ENCODE peak calls at places on chromosomes 16 and 17, in five cellular contexts. F, X, I, W and Y are unnamed samples.

GRCh38 chr17:4540224-4541040 is 14.8 kb downstream of the MYBBP1A start:
- DNase-seq in F (no peak), X (no peak), I (no peak), W (peak; percentile 33), Y (no peak)

GRCh38 chr16:64745275-64745674 is 376.6 kb downstream of the CDH11 start:
- DNase-seq in F (no peak), X (no peak), I (no peak), W (no peak), Y (no peak)

GRCh38 chr16:55466209-55466608 is 12.8 kb upstream of the MMP2 start:
- DNase-seq in F (no peak), X (no peak), I (no peak), W (no peak), Y (no peak)

GRCh38 chr17:4504188-4504587 is 5.5 kb downstream of the SPNS2 start:
- DNase-seq in F (no peak), X (no peak), I (no peak), W (no peak), Y (peak; percentile 61)

GRCh38 chr17:7392696-7393612 is 1.4 kb downstream of the PLSCR3 start:
- DNase-seq in F (no peak), X (no peak), I (no peak), W (peak; percentile 47), Y (no peak)

GRCh38 chr17:65071861-65072260 is 15.3 kb upstream of the GNA13 start:
- DNase-seq in F (no peak), X (peak; percentile 71), I (no peak), W (no peak), Y (no peak)

GRCh38 chr16:50293041-50293783 is 26.9 kb downstream of the ADCY7 start:
- DNase-seq in F (no peak), X (no peak), I (no peak), W (no peak), Y (no peak)

GRCh38 chr16:52871481-52871880 is 181.2 kb downstream of the CHD9NB start:
- DNase-seq in F (no peak), X (no peak), I (no peak), W (no peak), Y (no peak)

GRCh38 chr17:63447688-63448005 is 1.5 kb upstream of the CYB561 start:
- DNase-seq in F (no peak), X (no peak), I (no peak), W (no peak), Y (no peak)

GRCh38 chr16:5502467-5502869 is 404.9 kb upstream of the EEF2KMT start:
- DNase-seq in F (peak; percentile 73), X (no peak), I (no peak), W (peak; percentile 76), Y (peak; percentile 1)

GRCh38 chr17:22221344-22221743 is 529.0 kb downstream of the KCNJ18 start:
- DNase-seq in F (no peak), X (no peak), I (no peak), W (no peak), Y (no peak)

GRCh38 chr17:22217135-22217534 is 524.8 kb downstream of the KCNJ18 start:
- DNase-seq in F (no peak), X (no peak), I (no peak), W (peak; percentile 83), Y (no peak)
- TF ChIP-seq EZH2phosphoT487 in F (no peak), X (no peak), I (no peak), W (no peak), Y (no peak)

DNA sequence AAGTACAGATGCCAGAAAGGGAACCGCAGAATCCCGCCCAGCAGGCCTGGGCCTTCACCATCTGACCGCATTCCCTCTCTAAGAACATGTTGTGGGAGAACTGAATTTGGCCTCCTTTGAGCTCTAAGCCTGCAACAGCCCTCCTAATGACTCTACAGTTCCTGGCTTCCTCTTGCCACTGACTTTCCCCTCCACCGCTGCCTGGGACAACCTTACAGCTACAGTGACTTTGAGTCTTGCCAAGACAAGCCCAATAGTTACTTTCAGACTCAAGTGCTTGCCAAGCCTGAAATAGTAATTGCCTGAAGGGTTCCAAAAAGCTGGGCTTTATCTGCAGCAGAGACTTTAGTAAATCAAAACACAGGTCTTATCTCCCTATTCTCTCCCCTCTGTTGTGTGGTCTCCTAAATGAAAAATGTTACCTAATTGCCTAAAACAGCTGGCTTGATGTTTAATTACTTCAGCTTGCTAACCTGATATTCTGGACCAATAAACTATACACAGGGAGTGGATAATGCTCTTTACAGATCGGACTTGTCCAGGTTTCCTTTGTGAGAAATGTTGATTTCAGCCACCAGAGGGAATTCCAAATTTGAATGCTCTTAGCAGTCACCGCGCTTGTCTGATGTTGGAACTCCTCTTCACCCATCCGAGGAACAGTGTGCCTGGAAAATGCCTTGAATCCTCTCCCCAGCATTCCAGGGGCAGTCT is 85.1 kb upstream of the TBX2 start:
- DNase-seq in F (peak; percentile 35), X (peak; percentile 50), I (no peak), W (no peak), Y (no peak)
- TF ChIP-seq EZH2phosphoT487 in F (no peak), X (no peak), I (no peak), W (no peak), Y (no peak)

GRCh38 chr17:69761767-69762321 is 313.2 kb upstream of the KCNJ16 start:
- DNase-seq in F (peak; percentile 48), X (peak; percentile 92), I (no peak), W (peak; percentile 17), Y (no peak)
- TF ChIP-seq EZH2phosphoT487 in F (no peak), X (peak; percentile 55), I (no peak), W (no peak), Y (no peak)

GRCh38 chr16:57801098-57801855 is 1.0 kb downstream of the KIFC3 start:
- DNase-seq in F (peak; percentile 67), X (peak; percentile 88), I (no peak), W (peak; percentile 47), Y (no peak)
- TF ChIP-seq EZH2phosphoT487 in F (no peak), X (no peak), I (no peak), W (no peak), Y (no peak)

GRCh38 chr16:48613061-48613957 is 3.3 kb upstream of the N4BP1 start:
- DNase-seq in F (peak; percentile 74), X (peak; percentile 49), I (no peak), W (peak; percentile 45), Y (peak; percentile 35)

GRCh38 chr16:48609453-48610023 is 442 bp downstream of the N4BP1 start:
- DNase-seq in F (peak; percentile 79), X (peak; percentile 83), I (no peak), W (peak; percentile 63), Y (peak; percentile 66)

GRCh38 chr16:48608871-48609452 is 1.0 kb downstream of the N4BP1 start:
- DNase-seq in F (peak; percentile 46), X (peak; percentile 51), I (no peak), W (no peak), Y (no peak)

GRCh38 chr16:48612621-48613020 is 2.6 kb upstream of the N4BP1 start:
- DNase-seq in F (no peak), X (no peak), I (no peak), W (no peak), Y (no peak)

DNA sequence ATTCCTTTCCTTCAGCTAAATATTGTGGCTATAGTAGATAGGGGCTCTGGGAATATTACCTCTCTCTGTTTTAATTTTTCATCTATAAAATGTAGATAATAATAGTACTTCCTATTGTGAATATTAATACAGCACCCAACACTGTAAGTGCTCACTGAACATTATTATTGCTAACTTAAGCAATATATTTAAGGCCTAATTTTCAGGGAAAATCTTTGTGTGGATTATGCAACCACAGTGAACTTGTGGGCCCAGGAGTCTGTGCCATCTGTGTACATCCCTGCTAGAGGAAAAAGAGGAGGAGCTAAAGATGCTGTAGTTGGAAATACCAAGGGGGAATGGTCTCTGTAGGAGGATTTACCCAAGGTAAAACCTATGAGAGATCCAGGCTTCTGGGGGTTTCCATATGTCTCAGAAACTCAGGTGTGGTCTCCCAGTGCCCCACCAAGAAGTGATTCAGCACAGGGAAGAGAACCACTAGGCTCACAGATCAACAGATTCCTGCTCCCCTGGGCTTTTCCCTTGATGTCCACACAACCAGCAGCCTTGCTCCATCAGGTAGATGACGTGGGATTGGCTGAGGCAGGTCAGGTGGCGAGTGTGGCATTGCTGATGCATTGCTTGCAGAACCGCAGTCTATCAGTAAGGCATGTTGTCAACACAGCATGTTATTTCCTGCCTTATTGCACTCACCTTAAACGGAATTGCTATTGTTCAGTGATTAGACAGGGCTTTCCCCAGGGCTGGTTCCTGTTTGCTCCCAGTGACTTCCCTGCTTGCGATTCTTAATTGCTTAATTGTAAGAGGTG is 1.6 kb upstream of the N4BP1 start:
- DNase-seq in F (peak; percentile 44), X (no peak), I (no peak), W (peak; percentile 52), Y (no peak)
- TF ChIP-seq EZH2phosphoT487 in F (no peak), X (no peak), I (no peak), W (no peak), Y (no peak)

DNA sequence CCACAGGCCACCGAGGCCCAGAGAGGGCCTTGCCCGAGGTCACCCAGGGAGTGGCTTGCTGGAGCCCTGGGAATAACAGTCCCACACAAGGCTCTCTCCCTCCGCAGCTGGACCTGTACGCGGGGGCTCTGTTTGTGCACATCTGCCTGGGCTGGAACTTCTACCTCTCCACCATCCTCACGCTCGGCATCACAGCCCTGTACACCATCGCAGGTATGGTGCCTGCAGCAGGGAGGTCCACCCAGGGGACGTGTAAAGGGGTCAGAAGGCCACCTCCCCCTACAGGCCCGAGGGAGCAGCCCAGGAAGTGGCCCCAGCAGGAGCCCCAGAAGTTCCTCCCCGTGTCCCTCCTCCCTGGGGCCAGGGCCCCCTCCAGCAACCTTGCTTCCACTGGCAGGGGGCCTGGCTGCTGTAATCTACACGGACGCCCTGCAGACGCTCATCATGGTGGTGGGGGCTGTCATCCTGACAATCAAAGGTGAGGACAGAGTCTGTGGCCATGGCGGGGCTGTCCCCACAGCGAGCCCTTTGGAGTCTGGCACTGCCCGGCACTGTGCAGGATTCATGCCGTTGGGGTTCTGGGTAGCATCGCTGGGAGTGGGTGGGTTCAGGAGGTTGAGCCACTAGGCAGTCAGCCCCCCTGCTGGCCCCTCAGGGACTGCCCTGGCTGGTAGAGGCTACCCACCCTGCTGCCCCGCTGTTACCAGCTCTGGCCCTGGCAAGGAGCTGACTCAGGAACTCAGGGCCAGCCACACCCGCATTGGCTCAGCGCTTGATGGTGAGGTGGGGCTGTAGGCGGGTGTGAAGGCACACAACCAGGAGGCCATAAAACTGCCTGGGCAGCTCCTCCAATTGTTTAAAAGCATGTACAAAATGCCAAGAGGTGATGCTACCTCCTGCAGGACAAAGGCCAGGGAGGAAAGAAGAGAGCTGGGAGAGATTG is 17.3 kb downstream of the SLC5A10 start:
- DNase-seq in F (peak; percentile 59), X (peak; percentile 87), I (no peak), W (no peak), Y (no peak)
- TF ChIP-seq EZH2phosphoT487 in F (no peak), X (no peak), I (no peak), W (no peak), Y (no peak)